ENCODE peak calls at places on chromosomes 16 and 17, in four cellular contexts. G, H, M and J are unnamed samples.

GRCh38 chr16:4679854-4680636 is 13.3 kb upstream of the NUDT16L1 start:
- DNase-seq in H (peak), M (peak), G (peak), J (no peak)

GRCh38 chr17:53253956-53254597 is 568.6 kb upstream of the KIF2B start:
- DNase-seq in G (no peak), H (no peak), M (no peak), J (no peak)

GRCh38 chr16:9790199-9790598 is 392.0 kb downstream of the GRIN2A start:
- DNase-seq in M (no peak), G (no peak), H (no peak), J (no peak)

GRCh38 chr16:23847938-23848337 is 12.2 kb downstream of the PRKCB start:
- DNase-seq in M (no peak), H (no peak), G (no peak), J (no peak)

GRCh38 chr16:73326770-73327470 is 279.0 kb upstream of the ZFHX3 start:
- DNase-seq in G (no peak), M (no peak), H (no peak), J (no peak)

GRCh38 chr17:80790981-80791742 is 200.5 kb upstream of the CHMP6 start:
- DNase-seq in M (no peak), H (no peak), G (no peak), J (no peak)

GRCh38 chr17:28811594-28812135 is 30.9 kb downstream of the FAM222B start:
- DNase-seq in H (no peak), M (peak), G (no peak), J (no peak)

GRCh38 chr17:72270530-72270929 is 149.7 kb downstream of the SOX9 start:
- DNase-seq in H (peak), G (no peak), M (no peak), J (no peak)

GRCh38 chr17:59842901-59843652 is 49.7 kb downstream of the TUBD1 start:
- DNase-seq in H (no peak), G (peak), M (peak), J (peak)

GRCh38 chr17:561118-561517 is 153.5 kb downstream of the VPS53 start:
- DNase-seq in G (peak), H (no peak), M (no peak), J (no peak)

GRCh38 chr17:8949061-8949622 is 16.4 kb downstream of the PIK3R5 start:
- DNase-seq in G (no peak), M (no peak), H (no peak), J (no peak)

GRCh38 chr17:50397919-50398285 is 579 bp upstream of the LRRC59 start:
- DNase-seq in G (no peak), M (no peak), H (no peak), J (no peak)

GRCh38 chr16:31134091-31134571 is 1.4 kb downstream of the PRSS8 start:
- DNase-seq in G (no peak), M (no peak), H (no peak), J (no peak)

GRCh38 chr17:53626286-53626685 is 196.4 kb upstream of the KIF2B start:
- DNase-seq in G (no peak), M (no peak), H (no peak), J (no peak)

GRCh38 chr16:83955218-83956130 is 2.4 kb downstream of the OSGIN1 start:
- DNase-seq in H (peak), M (no peak), G (no peak), J (no peak)

GRCh38 chr17:61837175-61838051 is 25.9 kb downstream of the BRIP1 start:
- DNase-seq in H (peak), M (peak), G (peak), J (peak)

GRCh38 chr17:29176500-29177351 is 3.5 kb downstream of the MYO18A start:
- DNase-seq in M (peak), H (peak), G (no peak), J (no peak)

GRCh38 chr16:89709166-89709565 is 7.7 kb upstream of the SPATA2L start:
- DNase-seq in G (no peak), H (no peak), M (no peak), J (no peak)

GRCh38 chr16:70364399-70364798 is 17.7 kb downstream of the DDX19A start:
- DNase-seq in H (no peak), M (no peak), G (no peak), J (no peak)

GRCh38 chr17:3512512-3513171 is 36.8 kb downstream of the ASPA start:
- DNase-seq in M (peak), G (no peak), H (peak), J (no peak)

GRCh38 chr17:10790491-10791401 is 13.2 kb downstream of the TMEM238L start:
- DNase-seq in G (no peak), M (peak), H (no peak), J (no peak)

GRCh38 chr17:17067277-17067676 is 25.0 kb downstream of the MPRIP start:
- DNase-seq in M (no peak), H (no peak), G (no peak), J (no peak)

GRCh38 chr17:48704521-48704920 is 17.8 kb downstream of the PRAC1 start:
- DNase-seq in G (no peak), H (no peak), M (no peak), J (no peak)

GRCh38 chr17:48239603-48239995 is 132.0 kb downstream of the SNX11 start:
- DNase-seq in G (no peak), M (no peak), H (no peak), J (no peak)

GRCh38 chr17:49843774-49844350 is 4.0 kb downstream of the TAC4 start:
- DNase-seq in M (no peak), G (no peak), H (no peak), J (no peak)

GRCh38 chr17:57671546-57672204 is 73.4 kb downstream of the CCDC182 start:
- DNase-seq in H (peak), G (peak), M (peak), J (peak)

GRCh38 chr17:66584927-66585326 is 250.0 kb upstream of the CACNG5 start:
- DNase-seq in H (no peak), G (no peak), M (no peak), J (no peak)

GRCh38 chr16:23516366-23517137 is 6.3 kb upstream of the GGA2 start:
- DNase-seq in G (no peak), M (no peak), H (no peak), J (no peak)

GRCh38 chr16:15599303-15600070 is 43.5 kb downstream of the MARF1 start:
- DNase-seq in G (no peak), M (no peak), H (no peak), J (no peak)

GRCh38 chr16:48194828-48195566 is 39.2 kb upstream of the ABCC12 start:
- DNase-seq in G (peak), M (no peak), H (no peak), J (no peak)

DNA sequence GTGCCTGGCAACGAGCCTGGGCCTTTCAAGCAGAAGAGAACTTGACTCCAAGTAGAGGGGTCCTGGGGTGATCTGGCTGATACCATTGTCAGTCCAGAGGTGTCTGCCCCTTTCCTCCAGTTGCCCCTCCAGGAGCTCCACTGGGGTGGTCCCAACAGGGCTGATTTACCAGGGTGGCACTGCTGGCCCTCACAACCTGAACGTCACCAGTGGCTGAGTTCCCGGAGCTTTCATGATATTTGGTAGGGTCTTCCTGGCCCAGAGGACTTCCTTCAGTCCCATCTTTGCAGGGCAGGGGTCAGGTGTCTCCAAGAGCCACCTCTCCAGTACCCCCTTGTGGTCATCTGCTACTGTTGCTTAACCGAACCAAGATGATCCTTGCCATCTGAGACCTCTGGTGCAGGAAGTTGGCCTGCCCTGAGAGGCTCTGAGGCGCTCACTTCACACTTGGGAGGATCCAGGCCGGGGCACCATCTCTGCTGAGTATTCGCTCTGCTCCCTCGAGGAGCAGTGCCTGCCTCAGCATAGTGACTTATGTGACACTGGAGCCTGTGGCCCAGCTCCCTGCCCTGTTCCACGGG is 3.5 kb downstream of the LIMD2 start:
- DNase-seq in H (no peak), G (no peak), M (peak), J (no peak)
- TF ChIP-seq CTCF in H (peak), G (peak), M (peak), J (peak)

GRCh38 chr16:22320572-22321339 is 23.5 kb downstream of the POLR3E start:
- DNase-seq in H (no peak), M (no peak), G (no peak), J (no peak)

GRCh38 chr16:22316411-22316811 is 19.2 kb downstream of the POLR3E start:
- DNase-seq in M (no peak), G (no peak), H (no peak), J (no peak)

GRCh38 chr16:22317625-22318024 is 20.4 kb downstream of the POLR3E start:
- DNase-seq in G (no peak), H (no peak), M (no peak), J (no peak)

GRCh38 chr16:22317001-22317530 is 19.9 kb downstream of the POLR3E start:
- DNase-seq in M (no peak), H (no peak), G (no peak), J (no peak)

GRCh38 chr16:22318690-22319358 is 21.6 kb downstream of the POLR3E start:
- DNase-seq in H (no peak), G (no peak), M (peak), J (no peak)
- TF ChIP-seq CTCF in H (peak), G (peak), M (peak), J (peak)

GRCh38 chr16:13453938-13454553 is 465.9 kb upstream of the ERCC4 start:
- DNase-seq in G (no peak), M (peak), H (no peak), J (no peak)
- TF ChIP-seq CTCF in G (no peak), M (no peak), H (peak), J (no peak)

DNA sequence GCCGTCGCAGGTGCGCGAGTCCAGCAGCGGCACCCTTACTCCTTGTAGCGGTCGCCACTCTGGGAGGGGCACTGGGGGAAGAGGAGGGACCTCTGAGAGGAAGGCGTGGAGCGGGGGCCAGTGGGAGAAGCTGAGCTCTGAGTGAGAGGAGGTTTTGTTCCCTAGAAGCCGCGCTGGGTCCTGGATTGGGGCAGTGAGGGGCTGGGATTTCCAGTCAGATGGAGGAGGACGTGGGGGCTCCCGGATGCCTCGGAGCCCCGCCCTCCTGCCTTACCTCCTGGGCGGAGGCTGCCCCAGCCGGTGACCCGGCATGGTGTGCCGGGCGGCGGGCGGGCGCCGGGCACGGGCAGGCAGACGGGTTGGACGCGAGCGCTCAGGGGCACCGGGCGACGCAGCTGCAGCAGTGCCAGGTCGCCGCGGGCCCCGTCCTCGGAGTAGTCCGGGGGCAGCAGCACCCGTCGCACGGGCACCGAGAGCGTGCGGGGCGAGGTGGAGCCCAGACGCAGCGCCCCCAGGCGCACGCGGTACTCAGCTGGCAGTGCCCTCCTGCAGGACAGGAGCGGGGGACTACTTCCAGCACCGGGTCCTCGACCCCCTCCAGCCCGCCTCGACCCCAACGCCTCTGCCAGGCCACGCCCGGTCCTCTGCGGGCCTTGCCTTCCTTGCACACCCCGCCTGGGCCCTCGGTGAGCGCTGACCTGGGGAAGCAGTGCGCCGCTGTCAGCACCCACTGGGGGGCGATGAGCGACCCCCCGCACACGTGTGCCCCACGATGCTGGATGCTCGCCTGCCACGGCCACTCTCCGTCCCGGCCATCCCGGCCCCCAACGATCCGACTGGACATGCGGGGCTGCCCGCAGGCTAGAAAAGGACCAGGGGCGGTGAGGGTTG is 2.0 kb downstream of the PRSS33 start:
- DNase-seq in M (peak), G (no peak), H (no peak), J (no peak)
- TF ChIP-seq CTCF in M (peak), G (peak), H (no peak), J (no peak)

GRCh38 chr16:66266436-66267286 is 99.8 kb upstream of the CDH5 start:
- DNase-seq in M (peak), G (peak), H (peak), J (peak)
- TF ChIP-seq CTCF in M (no peak), G (peak), H (peak), J (peak)

GRCh38 chr16:82016964-82017363 is 5.7 kb upstream of the SDR42E1 start:
- DNase-seq in M (no peak), H (no peak), G (no peak), J (peak)

GRCh38 chr16:82011199-82011641 is at the start of gene SDR42E1:
- DNase-seq in H (no peak), M (peak), G (no peak), J (no peak)

GRCh38 chr16:82020051-82020450 is 8.8 kb upstream of the SDR42E1 start:
- DNase-seq in M (no peak), H (no peak), G (no peak), J (no peak)

GRCh38 chr16:82010649-82011048 is 621 bp downstream of the SDR42E1 start:
- DNase-seq in H (no peak), M (no peak), G (no peak), J (no peak)

DNA sequence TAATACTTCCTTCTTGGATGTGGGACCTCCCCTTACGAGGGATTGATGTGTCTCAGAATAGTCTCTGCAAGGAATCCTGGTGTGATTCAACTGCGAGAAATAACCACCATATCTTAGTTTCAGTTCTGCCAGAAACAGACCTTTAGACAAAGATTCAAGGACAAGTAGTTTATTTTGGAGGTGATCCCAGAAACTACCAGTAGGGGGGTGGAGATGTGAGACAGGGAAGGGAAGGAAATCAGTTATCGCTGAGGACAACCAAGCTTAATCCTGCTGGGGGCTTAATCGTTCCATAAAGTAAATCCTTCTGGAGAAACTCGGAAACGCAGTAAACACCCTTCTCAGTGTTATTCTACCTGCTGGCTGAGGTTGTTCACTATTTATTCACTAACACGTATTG is 5.0 kb upstream of the SDR42E1 start:
- DNase-seq in M (no peak), H (no peak), G (no peak), J (peak)
- TF ChIP-seq CTCF in M (peak), H (peak), G (peak), J (peak)

DNA sequence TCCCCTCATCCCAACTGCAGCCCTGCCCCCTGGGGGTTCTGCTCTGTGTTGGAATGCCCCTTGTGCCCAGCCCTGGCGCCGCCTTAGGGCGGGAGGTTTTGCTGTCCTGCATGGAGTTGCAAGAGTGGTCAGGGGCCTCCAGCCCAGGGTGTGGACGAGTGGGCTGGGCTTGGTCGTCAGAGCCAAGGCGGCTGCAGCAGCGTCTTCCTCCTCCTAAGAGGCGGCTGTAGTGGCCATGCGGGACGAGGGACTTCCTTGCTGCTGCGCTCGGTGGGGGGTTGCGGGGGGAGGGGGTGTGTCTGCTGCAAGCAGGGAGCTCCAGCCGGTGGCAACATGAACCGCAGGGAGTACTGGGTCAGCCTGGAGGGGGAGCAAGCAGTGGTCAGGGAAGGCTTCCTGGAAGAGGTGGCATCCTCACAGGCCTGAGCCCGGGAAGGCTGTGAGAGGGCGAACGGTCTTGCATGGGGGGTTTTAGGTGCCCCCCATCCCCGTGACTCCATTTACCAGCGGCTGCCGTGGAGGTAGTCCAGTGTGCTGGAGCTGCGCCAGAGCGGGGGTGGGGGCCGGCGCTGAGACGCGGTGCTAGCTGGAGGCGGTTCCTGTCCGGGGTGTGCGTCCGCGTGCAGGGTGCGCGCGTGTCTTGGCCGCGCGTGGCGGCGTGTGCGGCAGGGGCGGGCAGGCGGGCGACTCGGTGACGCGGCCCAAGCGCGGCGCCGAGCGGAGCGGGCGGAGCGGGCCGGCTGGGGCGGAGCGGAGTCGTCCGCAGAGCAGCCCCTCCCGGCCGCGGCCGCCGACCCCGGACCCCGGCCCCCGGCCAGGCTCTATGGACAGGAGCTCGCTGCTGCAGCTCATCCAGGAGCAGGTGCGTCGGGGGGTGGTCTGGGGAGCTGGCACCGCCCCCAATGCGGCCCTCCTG is at the start of gene RHBDL1:
- DNase-seq in G (no peak), M (peak), H (no peak), J (no peak)
- TF ChIP-seq CTCF in G (no peak), M (no peak), H (no peak), J (no peak)

GRCh38 chr16:51237861-51238378 is 86.8 kb upstream of the SALL1 start:
- DNase-seq in H (no peak), G (no peak), M (no peak), J (no peak)

GRCh38 chr16:51243836-51244483 is 92.9 kb upstream of the SALL1 start:
- DNase-seq in M (peak), H (no peak), G (no peak), J (no peak)

GRCh38 chr16:51239196-51239595 is 88.1 kb upstream of the SALL1 start:
- DNase-seq in M (no peak), G (no peak), H (no peak), J (no peak)

GRCh38 chr16:51245306-51245705 is 94.2 kb upstream of the SALL1 start:
- DNase-seq in G (no peak), M (no peak), H (no peak), J (no peak)

DNA sequence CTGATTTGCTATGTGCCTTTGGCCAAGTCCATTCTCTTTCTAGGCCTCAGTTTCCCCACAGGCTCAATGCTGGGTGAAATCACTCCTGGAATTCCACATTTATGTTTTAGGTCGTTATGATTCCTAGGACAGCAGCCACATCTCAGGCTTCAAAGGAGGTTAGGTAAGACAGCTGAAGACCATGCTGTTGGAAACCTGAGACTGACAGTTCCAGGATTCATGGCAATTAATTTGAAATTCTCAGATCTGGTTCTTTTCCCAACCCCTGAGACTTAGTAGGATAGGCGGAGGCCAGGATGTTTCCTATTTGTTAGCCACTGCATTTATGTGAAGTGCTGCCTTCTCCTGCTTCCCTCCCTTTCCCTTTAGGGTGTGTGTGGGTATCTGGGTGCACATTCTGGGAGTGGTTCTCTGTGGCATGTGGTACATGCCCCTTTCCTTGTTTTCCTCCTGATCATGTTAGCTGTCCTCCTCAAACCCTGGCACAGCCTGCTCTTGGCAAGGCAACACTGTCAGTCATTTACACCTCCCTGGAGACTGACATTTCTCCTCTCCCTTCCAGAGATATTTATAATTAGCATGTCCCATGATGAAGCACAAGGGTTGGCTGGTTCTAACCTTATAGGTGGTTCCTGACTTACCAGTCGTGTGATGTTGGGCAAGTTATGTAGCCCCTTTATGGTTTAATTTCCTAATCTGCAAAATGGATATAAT is 91.4 kb upstream of the SALL1 start:
- DNase-seq in M (no peak), G (no peak), H (no peak), J (no peak)
- TF ChIP-seq CTCF in M (no peak), G (no peak), H (no peak), J (no peak)